ENCODE peak calls at places on chromosome 22, in eight cellular contexts. C is HCT116, N is neural progenitor cell, L is hepatocyte, D is OCI-LY7, M is MM.1S, E is GM23338, U is SK-N-SH. I is an unnamed sample.
A peak's percentile ranks its signal among the peaks of the same experiment; 100 is the strongest.

GRCh38 chr22:19723165-19723989 is at the start of gene GP1BB:
- DNase-seq in C (no peak), N (peak; percentile 81), L (peak; percentile 72), D (no peak), M (no peak), E (peak; percentile 72), U (no peak), I (peak; percentile 34)

GRCh38 chr22:17095538-17095937 is 10.7 kb downstream of the IL17RA start:
- DNase-seq in C (no peak), N (peak; percentile 45), L (no peak), D (no peak), M (no peak), E (peak; percentile 76), U (peak; percentile 61), I (no peak)

GRCh38 chr22:37169412-37169811 is 18.6 kb downstream of the C1QTNF6 start:
- DNase-seq in C (no peak), N (no peak), L (no peak), D (no peak), M (no peak), E (no peak), U (no peak), I (no peak)

GRCh38 chr22:32617271-32617670 is 142.7 kb downstream of the FBXO7 start:
- DNase-seq in C (no peak), N (no peak), L (peak; percentile 32), D (no peak), M (no peak), E (no peak), U (no peak), I (no peak)

GRCh38 chr22:28817919-28818859 is 17.8 kb upstream of the XBP1 start:
- DNase-seq in C (no peak), N (no peak), L (peak; percentile 70), D (peak; percentile 46), M (peak; percentile 36), E (peak; percentile 20), U (peak; percentile 34), I (peak; percentile 19)

GRCh38 chr22:47233316-47234243 is 471.1 kb downstream of the TBC1D22A start:
- DNase-seq in C (no peak), N (no peak), L (no peak), D (no peak), M (no peak), E (no peak), U (no peak), I (no peak)

GRCh38 chr22:48251629-48252028 is 1489.2 kb downstream of the TBC1D22A start:
- DNase-seq in C (no peak), N (no peak), L (no peak), D (no peak), M (no peak), E (no peak), U (no peak), I (no peak)

GRCh38 chr22:39960791-39961746 is 872 bp downstream of the TMA7B start:
- DNase-seq in C (no peak), N (no peak), L (peak; percentile 27), D (no peak), M (peak; percentile 96), E (no peak), U (no peak), I (peak; percentile 79)

GRCh38 chr22:37229805-37230672 is 14.0 kb downstream of the RAC2 start:
- DNase-seq in C (peak; percentile 51), N (no peak), L (no peak), D (peak; percentile 92), M (peak; percentile 89), E (no peak), U (no peak), I (peak; percentile 83)

GRCh38 chr22:25748140-25748539 is 6.2 kb downstream of the MYO18B start:
- DNase-seq in C (no peak), N (no peak), L (no peak), D (no peak), M (no peak), E (no peak), U (no peak), I (no peak)

GRCh38 chr22:25748704-25749103 is 6.7 kb downstream of the MYO18B start:
- DNase-seq in C (no peak), N (no peak), L (peak; percentile 69), D (no peak), M (no peak), E (no peak), U (no peak), I (no peak)

GRCh38 chr22:25745341-25746011 is 3.5 kb downstream of the MYO18B start:
- DNase-seq in C (no peak), N (no peak), L (no peak), D (no peak), M (no peak), E (no peak), U (no peak), I (no peak)

GRCh38 chr22:25746012-25746373 is 4.0 kb downstream of the MYO18B start:
- DNase-seq in C (no peak), N (no peak), L (no peak), D (no peak), M (no peak), E (no peak), U (peak; percentile 78), I (peak; percentile 3)

GRCh38 chr22:25747245-25747944 is 5.4 kb downstream of the MYO18B start:
- DNase-seq in C (peak; percentile 45), N (no peak), L (peak; percentile 64), D (no peak), M (no peak), E (no peak), U (peak; percentile 85), I (no peak)
- H3K4me3 ChIP-seq in C (peak overlapping the region; percentile 5), N (no peak overlapping the region), L (no peak overlapping the region), D (no peak overlapping the region), M (no peak overlapping the region), E (no peak overlapping the region), U (no peak overlapping the region), I (no peak overlapping the region)

DNA sequence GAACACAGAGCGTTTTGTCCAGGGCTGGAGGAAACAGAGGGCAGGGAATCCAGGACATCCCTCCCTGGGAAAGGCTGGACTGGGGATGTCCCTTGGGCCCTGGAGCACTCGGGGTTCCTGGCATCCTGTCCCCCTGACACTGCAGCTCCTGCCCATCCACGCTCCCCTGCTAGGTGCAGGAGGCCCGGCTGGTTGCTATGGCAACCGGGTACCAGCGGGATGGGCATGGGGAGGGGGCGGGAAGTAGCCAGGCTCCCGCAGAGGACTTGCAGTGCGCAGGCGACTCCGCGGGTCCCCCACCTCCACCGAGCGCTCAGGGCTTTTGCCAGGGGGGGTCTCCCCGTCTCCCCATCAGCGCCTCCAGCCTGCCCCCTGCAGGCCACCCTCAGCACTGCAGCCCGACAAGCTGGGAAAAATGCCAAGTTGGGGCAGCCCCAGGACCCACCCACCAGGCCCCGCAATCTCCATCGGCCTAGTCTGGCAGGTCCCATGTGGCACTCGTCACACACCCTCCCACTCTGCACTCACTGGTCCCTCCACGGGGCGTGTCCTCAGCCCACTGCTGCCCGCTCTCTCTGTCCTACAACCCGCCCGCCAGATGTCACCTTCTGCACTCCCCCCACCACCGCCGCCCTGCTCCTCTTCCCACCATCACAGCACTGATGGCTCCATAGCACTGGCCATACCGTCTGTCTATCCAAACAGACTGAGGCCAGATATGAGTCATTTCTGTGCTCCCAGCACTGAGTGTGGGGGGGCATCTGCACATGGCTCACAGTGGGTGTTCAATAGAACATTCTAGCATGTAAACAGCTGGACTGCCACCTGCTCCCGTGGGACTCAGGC is 31.5 kb downstream of the KIAA0930 start:
- DNase-seq in C (no peak), N (peak; percentile 85), L (no peak), D (no peak), M (no peak), E (peak; percentile 75), U (peak; percentile 93), I (peak; percentile 46)
- TF ChIP-seq EZH2phosphoT487 in C (no peak), N (no peak), L (no peak), D (no peak), M (no peak), E (no peak), U (no peak), I (no peak)

DNA sequence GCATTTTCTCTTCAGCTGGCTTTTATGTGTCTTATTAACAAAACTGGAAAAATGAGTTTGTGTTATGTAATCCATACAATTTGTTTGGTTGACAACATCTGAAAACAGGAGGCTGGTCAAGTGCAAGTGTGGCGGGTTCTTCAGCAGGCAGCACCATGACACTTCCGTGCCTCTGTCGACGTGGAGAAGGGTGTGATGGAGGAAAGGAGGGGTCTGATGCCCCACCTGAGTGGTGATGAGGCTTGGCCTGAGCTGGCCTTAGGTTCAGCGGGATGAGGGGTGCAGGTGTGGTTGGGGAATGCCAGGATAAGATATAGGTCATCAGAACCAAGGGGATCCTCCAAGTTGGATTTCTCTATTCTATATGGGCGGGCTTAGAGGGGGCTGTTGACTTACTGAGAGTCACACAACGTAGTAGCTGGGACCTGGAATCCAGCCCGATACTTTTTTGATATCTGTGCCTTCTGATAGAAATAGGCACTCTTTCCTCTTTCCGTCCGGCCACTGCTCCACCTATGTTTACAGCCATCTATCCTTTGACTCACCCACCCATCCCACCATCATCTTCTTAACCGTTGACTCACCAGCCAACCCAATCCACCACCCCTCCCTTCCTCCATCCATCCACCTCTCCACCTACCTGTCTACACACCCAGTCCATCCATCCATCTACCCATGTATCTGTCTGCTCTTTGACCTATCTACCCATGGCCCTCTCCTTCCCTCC is 29.0 kb downstream of the SHANK3 start:
- DNase-seq in C (no peak), N (no peak), L (no peak), D (no peak), M (no peak), E (no peak), U (no peak), I (no peak)
- TF ChIP-seq CTCF in C (no peak), N (no peak), L (no peak), D (no peak), M (no peak), E (no peak), U (no peak), I (no peak)

GRCh38 chr22:22786301-22787115 is 101.1 kb upstream of the IGLL5 start:
- DNase-seq in C (no peak), N (no peak), L (peak; percentile 73), D (no peak), M (no peak), E (no peak), U (no peak), I (no peak)
- H3K4me3 ChIP-seq in C (no peak overlapping the region), N (no peak overlapping the region), L (no peak overlapping the region), D (no peak overlapping the region), M (no peak overlapping the region), E (no peak overlapping the region), U (no peak overlapping the region), I (no peak overlapping the region)

GRCh38 chr22:30036656-30037055 is 43.6 kb upstream of the HORMAD2 start:
- DNase-seq in C (peak; percentile 16), N (no peak), L (peak; percentile 43), D (no peak), M (no peak), E (no peak), U (no peak), I (peak; percentile 52)
- TF ChIP-seq EZH2phosphoT487 in C (no peak), N (no peak), L (no peak), D (no peak), M (no peak), E (no peak), U (no peak), I (no peak)